ENCODE peak calls at places on chromosomes 11 and 22, in four cellular contexts. C, M, J and B are unnamed samples. For H3K9me3, the result is how much of the 10 kb centered on the place peaks cover.

GRCh38 chr11:10623797-10624761 is 55.6 kb upstream of the LYVE1 start:
- DNase-seq in C (no peak), M (no peak), J (no peak), B (no peak)

GRCh38 chr22:32644252-32645100 is 157.0 kb upstream of the TIMP3 start:
- DNase-seq in C (no peak), M (peak), J (peak), B (peak)

GRCh38 chr22:44341431-44342346 is 28.9 kb upstream of the SHISAL1 start:
- DNase-seq in C (no peak), M (no peak), J (no peak), B (no peak)

GRCh38 chr11:6485661-6486060 is 4.4 kb downstream of the TIMM10B start:
- DNase-seq in C (no peak), M (no peak), J (no peak), B (no peak)

GRCh38 chr11:30346068-30346688 is 23.3 kb downstream of the ARL14EP start:
- DNase-seq in C (no peak), M (no peak), J (no peak), B (no peak)

GRCh38 chr22:44449683-44450425 is 48.2 kb downstream of the RTL6 start:
- DNase-seq in C (no peak), M (no peak), J (no peak), B (no peak)

GRCh38 chr11:118232659-118233058 is 7.8 kb upstream of the JAML start:
- DNase-seq in C (no peak), M (no peak), J (no peak), B (no peak)

GRCh38 chr22:24146791-24147353 is 34.4 kb upstream of the SUSD2 start:
- DNase-seq in C (no peak), M (peak), J (no peak), B (no peak)

GRCh38 chr11:117583063-117583801 is 213.8 kb downstream of the DSCAML1 start:
- DNase-seq in C (no peak), M (peak), J (no peak), B (no peak)

GRCh38 chr11:206002-206384 is 1.2 kb downstream of the BET1L start:
- DNase-seq in C (no peak), M (no peak), J (no peak), B (no peak)

GRCh38 chr11:47305734-47306483 is 36.0 kb downstream of the MADD start:
- DNase-seq in C (no peak), M (peak), J (peak), B (no peak)

GRCh38 chr22:39176067-39176621 is 23.7 kb upstream of the CBX7 start:
- DNase-seq in C (no peak), M (peak), J (peak), B (no peak)

GRCh38 chr11:103987631-103988594 is 48.5 kb upstream of the DDI1 start:
- DNase-seq in C (no peak), M (no peak), J (no peak), B (no peak)

GRCh38 chr22:31179345-31179744 is 19.4 kb downstream of the RNF185 start:
- DNase-seq in C (no peak), M (no peak), J (no peak), B (no peak)

GRCh38 chr11:1839204-1839923 is 583 bp downstream of the TNNI2 start:
- DNase-seq in C (peak), M (peak), J (peak), B (no peak)

GRCh38 chr22:43867839-43868652 is 5.7 kb upstream of the SULT4A1 start:
- DNase-seq in C (peak), M (peak), J (peak), B (peak)

GRCh38 chr11:614583-615452 is 932 bp downstream of the IRF7 start:
- DNase-seq in C (peak), M (peak), J (peak), B (no peak)

GRCh38 chr11:66160709-66161108 is 90.6 kb downstream of the PACS1 start:
- DNase-seq in C (no peak), M (no peak), J (no peak), B (no peak)

GRCh38 chr11:4044971-4045646 is 49.5 kb upstream of the RRM1 start:
- DNase-seq in C (no peak), M (no peak), J (no peak), B (peak)

GRCh38 chr22:41596776-41597634 is 7.4 kb upstream of the PMM1 start:
- DNase-seq in C (peak), M (peak), J (peak), B (no peak)

GRCh38 chr11:29534831-29535230 is 482.0 kb downstream of the KCNA4 start:
- DNase-seq in C (no peak), M (no peak), J (no peak), B (no peak)

GRCh38 chr11:109018639-109019038 is 353.8 kb downstream of the DDX10 start:
- DNase-seq in C (no peak), M (no peak), J (no peak), B (no peak)

GRCh38 chr11:1341928-1342524 is 32.6 kb upstream of the TOLLIP start:
- DNase-seq in C (peak), M (no peak), J (no peak), B (no peak)

GRCh38 chr22:46443850-46444389 is 93.5 kb downstream of the CELSR1 start:
- DNase-seq in C (no peak), M (no peak), J (no peak), B (no peak)

GRCh38 chr11:47212938-47213337 is 1.8 kb upstream of the DDB2 start:
- DNase-seq in C (no peak), M (no peak), J (no peak), B (no peak)

GRCh38 chr11:94519478-94520084 is 7.3 kb downstream of the C11orf97 start:
- DNase-seq in C (no peak), M (no peak), J (no peak), B (no peak)

GRCh38 chr22:29442976-29443375 is 4.6 kb downstream of the RFPL1 start:
- DNase-seq in C (no peak), M (no peak), J (no peak), B (no peak)

GRCh38 chr11:17561466-17562001 is 14.5 kb downstream of the OTOG start:
- DNase-seq in C (no peak), M (no peak), J (no peak), B (no peak)

GRCh38 chr22:37431366-37431765 is 4.1 kb upstream of the ELFN2 start:
- DNase-seq in C (no peak), M (no peak), J (no peak), B (no peak)

GRCh38 chr11:69537855-69538640 is 56.6 kb downstream of the LINC01488 start:
- DNase-seq in C (peak), M (no peak), J (no peak), B (no peak)

GRCh38 chr11:34730544-34731295 is 109.8 kb downstream of the EHF start:
- DNase-seq in C (no peak), M (no peak), J (no peak), B (no peak)

GRCh38 chr11:21561589-21561988 is 631.3 kb upstream of the ANO5 start:
- DNase-seq in C (no peak), M (no peak), J (no peak), B (peak)

GRCh38 chr22:29443452-29443851 is 5.1 kb downstream of the RFPL1 start:
- DNase-seq in C (peak), M (no peak), J (no peak), B (no peak)

GRCh38 chr11:30653606-30654005 is 67.5 kb upstream of the MPPED2 start:
- DNase-seq in C (no peak), M (no peak), J (no peak), B (no peak)

GRCh38 chr11:129992161-129992944 is 10.3 kb downstream of the PRDM10 start:
- DNase-seq in C (peak), M (no peak), J (no peak), B (no peak)

GRCh38 chr22:17580461-17581031 is 17.2 kb downstream of the SLC25A18 start:
- DNase-seq in C (no peak), M (no peak), J (no peak), B (no peak)

GRCh38 chr22:18022851-18023250 is 1.5 kb downstream of the MICAL3 start:
- DNase-seq in C (no peak), M (no peak), J (no peak), B (no peak)

GRCh38 chr11:44033411-44033850 is 14.3 kb upstream of the ACCSL start:
- DNase-seq in C (no peak), M (no peak), J (no peak), B (no peak)

DNA sequence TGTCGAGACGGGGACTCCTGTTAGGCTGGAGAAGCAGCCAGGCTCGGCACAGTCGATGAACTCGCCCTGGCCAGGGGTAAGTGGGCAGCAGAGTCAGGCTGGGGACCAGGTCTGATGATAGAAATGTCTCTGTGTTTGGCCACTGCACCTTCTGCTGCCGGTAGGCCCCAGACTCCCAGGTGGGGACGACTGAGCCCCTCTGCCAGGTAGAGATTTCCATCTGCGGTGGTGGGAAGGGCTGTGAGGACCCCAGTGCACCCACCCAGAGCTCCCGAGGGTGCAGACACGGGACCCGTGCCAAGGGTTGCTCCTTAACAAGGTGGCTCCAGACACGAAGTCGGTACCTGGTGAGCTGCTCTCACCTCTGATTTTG is 862.5 kb downstream of the TBC1D22A start:
- DNase-seq in C (no peak), M (no peak), J (no peak), B (no peak)
- H3K9me3 ChIP-seq in C (under half), M (under half), J (under half), B (under half)

DNA sequence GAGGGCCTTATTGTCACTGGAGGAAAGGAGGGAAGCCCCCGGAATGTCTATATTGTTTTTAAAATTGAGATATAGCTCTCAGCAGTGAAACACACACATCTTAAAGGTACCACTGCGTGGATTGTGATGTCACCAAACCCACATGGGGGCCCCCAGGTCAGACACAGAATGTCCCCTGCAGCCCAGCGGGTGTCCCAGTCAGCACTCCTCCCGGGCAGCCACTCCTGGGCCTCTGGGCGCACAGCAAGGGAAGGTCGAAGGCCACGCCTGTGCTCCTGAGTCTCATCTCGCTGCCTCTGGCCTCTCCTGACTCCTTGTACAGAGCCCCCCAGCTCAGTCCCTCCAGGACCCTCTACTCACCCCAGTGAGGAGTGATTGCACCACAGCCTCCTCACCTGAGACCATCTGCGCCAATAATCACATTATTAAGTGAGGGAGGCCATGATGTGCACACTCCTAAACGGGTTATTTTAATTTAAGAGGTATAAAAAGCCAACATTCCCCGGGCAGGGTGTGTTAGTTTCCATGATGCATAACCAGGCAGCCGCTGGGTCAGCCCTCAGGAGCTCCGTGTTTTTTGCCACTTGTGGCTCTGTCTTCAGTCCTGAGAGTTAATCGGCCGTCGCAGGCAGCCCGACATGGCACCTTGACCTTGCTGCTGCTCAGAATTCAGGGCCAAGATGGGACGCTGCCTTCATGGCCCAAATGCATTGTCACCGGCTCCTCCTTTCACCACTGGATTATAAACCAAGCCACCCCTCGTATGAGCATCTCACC is 1089.3 kb downstream of the BRD1 start:
- DNase-seq in C (no peak), M (no peak), J (no peak), B (no peak)
- H3K9me3 ChIP-seq in C (under half), M (under half), J (under half), B (under half)

GRCh38 chr11:71145988-71146824 is 106.2 kb downstream of the SHANK2 start:
- DNase-seq in C (no peak), M (no peak), J (no peak), B (no peak)

GRCh38 chr11:71146846-71147245 is 105.5 kb downstream of the SHANK2 start:
- DNase-seq in C (no peak), M (no peak), J (no peak), B (no peak)

GRCh38 chr11:71145368-71145767 is 107.0 kb downstream of the SHANK2 start:
- DNase-seq in C (no peak), M (no peak), J (no peak), B (no peak)

GRCh38 chr11:71144736-71145135 is 107.6 kb downstream of the SHANK2 start:
- DNase-seq in C (no peak), M (no peak), J (no peak), B (no peak)

DNA sequence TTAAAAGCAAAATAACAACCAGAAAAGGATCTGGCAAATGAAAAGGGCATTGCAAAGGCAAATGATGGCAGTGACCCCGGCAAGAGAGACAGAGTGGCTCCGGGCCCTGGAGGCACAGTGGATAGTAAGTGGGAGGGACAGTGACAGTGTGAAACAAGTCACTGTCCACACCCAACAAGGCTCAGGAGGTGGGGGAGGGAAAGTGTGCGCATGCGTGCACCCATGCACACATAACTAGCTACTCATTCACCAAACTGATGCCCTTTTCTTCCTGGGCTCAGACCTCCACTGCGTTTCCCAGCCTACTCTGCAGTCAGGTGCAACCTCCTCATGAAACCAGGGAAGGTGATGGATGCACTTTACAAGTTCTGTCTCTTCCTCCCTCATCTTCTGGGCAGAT is 108.4 kb downstream of the SHANK2 start:
- DNase-seq in C (no peak), M (no peak), J (no peak), B (no peak)
- H3K9me3 ChIP-seq in C (under half), M (under half), J (under half), B (under half)

DNA sequence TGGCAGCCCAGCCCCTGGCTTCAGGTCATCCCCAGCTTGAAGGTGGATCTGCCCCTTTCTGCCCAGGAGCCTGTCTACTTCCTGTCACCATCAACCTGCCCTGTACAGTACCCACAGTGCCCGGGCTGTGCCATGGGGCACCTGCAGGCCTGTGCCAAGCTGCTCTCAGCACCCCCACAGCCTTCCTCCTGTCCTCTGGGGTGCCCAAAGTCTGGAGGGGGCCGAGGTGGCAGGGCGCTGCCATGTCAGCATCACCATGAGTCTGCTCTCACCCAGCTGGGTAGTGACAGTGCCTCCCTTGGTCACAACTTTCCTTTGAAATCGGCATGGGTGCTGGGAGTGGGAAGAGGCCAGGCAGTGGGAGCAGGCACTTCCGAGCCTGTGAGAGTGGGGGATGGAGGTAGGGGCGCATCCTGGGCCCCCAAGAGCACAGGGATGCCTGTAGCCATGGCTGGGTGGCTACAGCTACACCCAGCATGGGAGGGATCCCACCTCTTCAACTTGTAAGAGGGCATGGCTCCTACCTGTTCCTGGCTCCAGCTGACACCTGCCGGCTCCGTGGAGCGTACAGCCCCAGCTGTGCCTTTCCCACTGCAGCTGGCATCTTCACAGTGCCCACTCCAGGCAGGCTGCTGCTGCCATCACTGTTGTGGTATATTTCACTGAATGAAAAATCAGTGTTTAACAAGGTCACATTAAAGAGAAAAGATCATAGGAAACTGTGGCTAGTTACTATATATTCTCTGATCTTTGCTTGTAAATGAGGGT is 42.9 kb downstream of the RNF169 start:
- DNase-seq in C (peak), M (no peak), J (no peak), B (no peak)
- H3K9me3 ChIP-seq in C (under half), M (under half), J (under half), B (under half)

GRCh38 chr22:50015451-50016307 is 3.1 kb upstream of the IL17REL start:
- DNase-seq in C (peak), M (no peak), J (peak), B (no peak)
- H3K9me3 ChIP-seq in C (under half), M (under half), J (under half), B (under half)

GRCh38 chr11:50174975-50175374 is 142.3 kb downstream of the OR4C45 start:
- DNase-seq in C (no peak), M (no peak), J (no peak), B (no peak)

GRCh38 chr11:50174189-50174588 is 141.5 kb downstream of the OR4C45 start:
- DNase-seq in C (no peak), M (no peak), J (no peak), B (no peak)

GRCh38 chr11:50182486-50182885 is 149.8 kb downstream of the OR4C45 start:
- DNase-seq in C (no peak), M (no peak), J (no peak), B (no peak)

DNA sequence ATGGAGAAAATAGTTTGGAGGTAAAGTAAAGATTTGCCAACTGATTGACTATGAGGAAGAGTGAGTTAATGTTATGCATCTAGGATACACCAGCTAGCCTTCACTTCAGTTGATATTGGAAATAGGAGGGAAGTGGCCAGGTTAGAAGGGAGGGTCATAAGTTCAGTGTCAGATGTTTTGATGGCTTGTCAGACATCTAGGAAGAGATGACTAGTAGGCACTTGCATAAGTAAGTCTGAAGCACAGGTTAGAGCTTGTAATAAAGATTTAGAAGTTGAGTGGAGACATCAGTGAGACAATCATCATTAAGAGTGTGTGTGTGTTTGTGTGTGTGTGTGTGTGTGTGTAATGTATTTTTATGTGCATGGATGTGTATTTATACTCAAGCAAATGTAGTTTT is 146.1 kb downstream of the OR4C45 start:
- DNase-seq in C (no peak), M (no peak), J (no peak), B (no peak)
- H3K9me3 ChIP-seq in C (under half), M (under half), J (under half), B (under half)

GRCh38 chr11:71060358-71060757 is 192.0 kb downstream of the SHANK2 start:
- DNase-seq in C (no peak), M (no peak), J (no peak), B (no peak)
- H3K9me3 ChIP-seq in C (under half), M (under half), J (under half), B (under half)

GRCh38 chr11:41307371-41308080 is 151.9 kb downstream of the LRRC4C start:
- DNase-seq in C (no peak), M (no peak), J (no peak), B (no peak)

GRCh38 chr11:41308286-41308685 is 151.2 kb downstream of the LRRC4C start:
- DNase-seq in C (no peak), M (no peak), J (no peak), B (no peak)

GRCh38 chr11:41309716-41310115 is 149.7 kb downstream of the LRRC4C start:
- DNase-seq in C (no peak), M (no peak), J (no peak), B (no peak)

GRCh38 chr11:41306435-41306834 is 153.0 kb downstream of the LRRC4C start:
- DNase-seq in C (no peak), M (no peak), J (no peak), B (no peak)

DNA sequence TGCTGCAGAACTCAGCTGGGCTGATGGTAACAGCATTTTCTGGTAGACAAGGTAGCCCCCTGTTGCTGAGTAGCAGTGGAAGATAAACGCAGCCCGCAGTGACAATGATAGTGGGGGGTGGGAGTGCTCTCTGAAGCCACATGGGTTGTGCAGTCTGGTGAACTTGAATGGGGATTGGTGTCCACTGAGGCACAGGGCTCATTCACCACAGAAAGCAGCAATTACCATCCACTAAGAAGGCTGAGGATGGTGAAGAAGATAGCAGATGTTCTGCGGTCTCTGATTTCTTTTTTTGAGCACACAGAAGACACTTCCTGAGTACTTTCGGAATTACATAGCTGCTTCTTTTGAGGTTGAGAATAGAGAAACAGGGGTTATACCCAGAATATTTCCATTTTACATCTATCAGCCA is 150.3 kb downstream of the LRRC4C start:
- DNase-seq in C (no peak), M (no peak), J (no peak), B (no peak)
- H3K9me3 ChIP-seq in C (under half), M (under half), J (under half), B (under half)